ENCODE peak calls at places on chromosome 14, in nine cellular contexts. X, N, L, H, Z, Y, C, O and Q are unnamed samples.

GRCh38 chr14:94356379-94357056 is 31.9 kb downstream of the SERPINA1 start:
- DNase-seq in Z (no peak), C (no peak), N (peak), O (no peak), X (no peak), L (peak), Y (no peak), H (no peak), Q (no peak)

GRCh38 chr14:79225815-79226214 is 985.5 kb downstream of the DIO2 start:
- DNase-seq in C (no peak), L (no peak), Z (no peak), N (no peak), H (no peak), O (no peak), Y (no peak), X (no peak), Q (no peak)

GRCh38 chr14:91484744-91485143 is 25.4 kb downstream of the PPP4R3A start:
- DNase-seq in L (no peak), Z (no peak), H (no peak), O (no peak), N (no peak), X (no peak), Y (no peak), C (no peak), Q (no peak)

GRCh38 chr14:50061664-50062437 is 54.5 kb downstream of the VCPKMT start:
- DNase-seq in C (peak), Z (peak), L (peak), H (peak), Y (peak), O (peak), X (peak), N (peak), Q (peak)

GRCh38 chr14:81062816-81063215 is 107.4 kb downstream of the TSHR start:
- DNase-seq in N (peak), Z (peak), L (no peak), X (peak), H (peak), C (no peak), O (peak), Y (no peak), Q (peak)

GRCh38 chr14:57747036-57747435 is 118.9 kb downstream of the SLC35F4 start:
- DNase-seq in X (no peak), O (no peak), Z (no peak), Y (no peak), N (no peak), H (peak), L (peak), C (no peak), Q (no peak)

GRCh38 chr14:100868621-100869370 is 34.7 kb downstream of the RTL1 start:
- DNase-seq in H (no peak), C (no peak), L (no peak), Z (no peak), X (no peak), O (no peak), N (no peak), Y (peak), Q (no peak)

GRCh38 chr14:103273847-103274615 is 60.0 kb upstream of the EIF5 start:
- DNase-seq in H (no peak), L (no peak), O (no peak), X (no peak), C (no peak), Z (no peak), N (no peak), Y (peak), Q (no peak)

GRCh38 chr14:92456215-92457017 is 57.2 kb upstream of the RIN3 start:
- DNase-seq in L (peak), H (peak), Z (peak), O (peak), N (peak), X (no peak), Y (peak), C (no peak), Q (peak)

GRCh38 chr14:61140271-61140670 is 140.9 kb downstream of the TMEM30B start:
- DNase-seq in Z (peak), Y (no peak), L (no peak), X (no peak), H (peak), N (peak), O (no peak), C (no peak), Q (no peak)

GRCh38 chr14:33475623-33476022 is 475.3 kb downstream of the EGLN3 start:
- DNase-seq in X (peak), O (peak), N (peak), C (peak), H (peak), Z (no peak), Y (peak), L (peak), Q (peak)

GRCh38 chr14:75283162-75283883 is 4.7 kb downstream of the FOS start:
- DNase-seq in H (peak), Y (peak), N (no peak), C (peak), X (no peak), L (peak), O (no peak), Z (peak), Q (no peak)

GRCh38 chr14:71444030-71444822 is 488.0 kb upstream of the RGS6 start:
- DNase-seq in N (no peak), L (no peak), C (no peak), H (no peak), Y (no peak), Z (no peak), X (no peak), O (no peak), Q (no peak)

GRCh38 chr14:32940066-32940651 is 1.5 kb downstream of the NPAS3 start:
- DNase-seq in L (no peak), O (no peak), C (no peak), X (no peak), Y (peak), Z (no peak), H (peak), N (no peak), Q (no peak)

GRCh38 chr14:63899953-63900352 is 47.1 kb downstream of the SYNE2 start:
- DNase-seq in C (no peak), X (no peak), L (no peak), O (no peak), Y (no peak), N (no peak), Z (no peak), H (no peak), Q (no peak)

GRCh38 chr14:70707138-70708038 is 65.7 kb downstream of the TTC9 start:
- DNase-seq in X (no peak), N (peak), O (peak), Y (no peak), L (no peak), H (peak), Z (peak), C (no peak), Q (no peak)

GRCh38 chr14:92323916-92324818 is 1.2 kb downstream of the SLC24A4 start:
- DNase-seq in X (no peak), O (no peak), H (no peak), Y (no peak), C (no peak), Z (no peak), L (no peak), N (no peak), Q (no peak)

GRCh38 chr14:60266021-60266937 is 17.3 kb downstream of the PPM1A start:
- DNase-seq in C (no peak), Z (no peak), L (no peak), X (no peak), Y (no peak), O (peak), H (peak), N (peak), Q (no peak)

GRCh38 chr14:92903359-92903758 is 19.6 kb upstream of the CHGA start:
- DNase-seq in L (no peak), C (no peak), Z (no peak), H (no peak), X (peak), N (no peak), Y (no peak), O (no peak), Q (no peak)

GRCh38 chr14:41062826-41063225 is 543.9 kb upstream of the LRFN5 start:
- DNase-seq in X (no peak), N (no peak), H (peak), O (no peak), Y (no peak), C (no peak), Z (peak), L (no peak), Q (no peak)

GRCh38 chr14:56322531-56322930 is 204.3 kb downstream of the PELI2 start:
- DNase-seq in Y (no peak), Z (peak), H (no peak), X (no peak), N (no peak), O (no peak), L (no peak), C (no peak), Q (no peak)

GRCh38 chr14:106556665-106557289 is 1030.4 kb downstream of the TMEM121 start:
- DNase-seq in H (peak), Y (peak), C (peak), L (peak), Z (no peak), X (peak), O (no peak), N (no peak), Q (peak)

GRCh38 chr14:96567289-96567899 is 65.2 kb downstream of the PAPOLA start:
- DNase-seq in N (peak), Y (no peak), H (peak), L (no peak), C (no peak), Z (peak), X (no peak), O (peak), Q (no peak)

GRCh38 chr14:99410019-99410418 is 70.6 kb downstream of the SETD3 start:
- DNase-seq in C (no peak), O (no peak), N (no peak), Z (no peak), X (no peak), H (no peak), L (no peak), Y (no peak), Q (no peak)

GRCh38 chr14:21924479-21924878 is 250.9 kb upstream of the OR4E1 start:
- DNase-seq in Z (no peak), H (no peak), C (peak), Y (no peak), L (no peak), O (no peak), N (no peak), X (peak), Q (no peak)

GRCh38 chr14:52268191-52269061 is 928 bp downstream of the PTGDR start:
- DNase-seq in H (peak), X (peak), L (no peak), Z (peak), Y (peak), C (no peak), N (no peak), O (peak), Q (no peak)